ENCODE peak calls at places on chromosomes 3 and 15, in four cellular contexts. M is transverse colon, J is bronchial epithelial cell, G is stomach. W is an unnamed sample.

GRCh38 chr3:45224824-45225464 is 1.1 kb downstream of the TMEM158 start:
- DNase-seq in M (peak; percentile 74), J (no peak), G (peak; percentile 73), W (peak; percentile 84)

GRCh38 chr3:49553690-49554634 is at the start of gene BSN:
- DNase-seq in M (peak; percentile 85), J (peak; percentile 48), G (peak; percentile 88), W (peak; percentile 91)

GRCh38 chr15:65377105-65377975 is 462 bp downstream of the IGDCC3 start:
- DNase-seq in M (no peak), J (no peak), G (no peak), W (peak; percentile 66)

GRCh38 chr15:98785796-98786581 is 137.7 kb downstream of the IGF1R start:
- DNase-seq in M (peak; percentile 61), J (no peak), G (peak; percentile 63), W (no peak)

GRCh38 chr3:169286992-169287391 is 376.5 kb downstream of the MECOM start:
- DNase-seq in M (no peak), J (peak; percentile 17), G (no peak), W (no peak)

GRCh38 chr3:8239718-8240698 is 261.6 kb upstream of the LMCD1 start:
- DNase-seq in M (peak; percentile 9), J (peak; percentile 61), G (no peak), W (no peak)

GRCh38 chr15:58447244-58448010 is 15.6 kb downstream of the LIPC start:
- DNase-seq in M (no peak), J (peak; percentile 74), G (no peak), W (no peak)

GRCh38 chr15:36161781-36162212 is 417.6 kb upstream of the CDIN1 start:
- DNase-seq in M (no peak), J (peak; percentile 35), G (no peak), W (peak; percentile 11)

GRCh38 chr3:32249184-32249782 is 10.8 kb downstream of the CMTM8 start:
- DNase-seq in M (no peak), J (peak; percentile 95), G (no peak), W (no peak)

GRCh38 chr3:105394177-105394576 is 27.5 kb downstream of the ALCAM start:
- DNase-seq in M (no peak), J (peak; percentile 93), G (no peak), W (no peak)

GRCh38 chr15:98650871-98651481 is 2.6 kb downstream of the IGF1R start:
- DNase-seq in M (peak; percentile 16), J (no peak), G (peak; percentile 49), W (no peak)

GRCh38 chr3:141285570-141285969 is 53.9 kb downstream of the PXYLP1 start:
- DNase-seq in M (no peak), J (no peak), G (no peak), W (no peak)

GRCh38 chr3:73228425-73228824 is 167.0 kb downstream of the EBLN2 start:
- DNase-seq in M (no peak), J (peak; percentile 87), G (no peak), W (no peak)

GRCh38 chr15:77421370-77421700 is 647 bp downstream of the HMG20A start:
- DNase-seq in M (peak; percentile 24), J (peak; percentile 18), G (no peak), W (no peak)

GRCh38 chr15:71103102-71103676 is 12.1 kb upstream of the THSD4 start:
- DNase-seq in M (peak; percentile 44), J (peak; percentile 82), G (peak; percentile 62), W (peak; percentile 41)

DNA sequence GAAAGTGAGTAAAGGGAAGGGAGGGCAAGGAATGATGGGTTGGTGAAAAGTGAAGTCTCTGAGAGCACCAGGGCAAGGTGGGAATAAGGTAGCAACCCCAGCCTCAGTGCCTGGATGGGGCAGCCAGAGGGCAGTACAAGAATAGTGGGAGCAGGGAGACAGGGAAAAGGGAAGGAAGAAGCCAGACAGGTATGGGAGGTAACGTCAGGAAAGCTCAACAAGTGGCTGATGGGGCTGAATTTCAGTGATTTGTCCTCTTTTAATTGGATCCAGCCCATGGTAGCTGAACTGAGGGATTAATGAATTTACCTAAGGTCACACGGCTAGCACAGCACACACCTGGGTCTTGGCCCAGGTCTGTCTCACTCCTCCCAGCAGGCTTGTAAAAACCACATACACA is 12.6 kb downstream of the RORA start:
- DNase-seq in M (no peak), J (no peak), G (no peak), W (no peak)
- TF ChIP-seq CTCF in M (no peak), J (no peak), G (no peak), W (peak; percentile 48)

DNA sequence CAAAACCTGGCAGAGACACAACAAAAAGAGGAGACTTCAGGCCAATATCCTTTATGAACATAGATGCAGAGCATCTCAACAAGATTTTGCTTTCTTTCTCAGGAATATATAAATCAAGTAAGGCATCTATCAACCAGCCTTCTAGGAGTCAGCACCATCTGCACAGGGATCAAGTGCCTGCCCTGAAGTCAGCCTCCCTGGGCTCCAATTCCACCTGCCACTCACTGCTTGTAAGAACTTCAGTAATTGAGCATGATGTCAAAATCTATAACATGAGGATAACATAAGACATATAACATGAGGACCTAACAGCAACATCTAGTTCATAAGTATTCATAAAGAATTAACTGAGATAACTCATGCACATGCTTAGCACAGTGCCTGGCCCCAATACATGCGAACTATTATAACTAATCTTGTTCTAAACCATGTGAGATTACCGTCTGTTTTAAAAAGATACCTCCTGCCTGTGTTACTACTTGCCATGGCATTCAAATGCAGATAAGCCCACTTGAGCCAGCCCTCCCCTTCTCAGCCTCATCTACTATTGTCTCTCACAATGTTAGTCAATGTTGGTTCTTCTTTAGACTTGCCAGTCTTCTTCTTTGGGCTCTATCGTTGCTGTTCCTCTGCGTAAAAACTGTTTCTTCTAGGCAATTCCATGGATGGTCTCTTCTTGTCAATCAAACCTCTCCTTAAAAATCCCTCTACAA is 91.6 kb downstream of the PLD1 start:
- DNase-seq in M (no peak), J (no peak), G (no peak), W (no peak)
- H3K4me3 ChIP-seq in M (no peak overlapping the region), J (no peak overlapping the region), G (no peak overlapping the region), W (no peak overlapping the region)

DNA sequence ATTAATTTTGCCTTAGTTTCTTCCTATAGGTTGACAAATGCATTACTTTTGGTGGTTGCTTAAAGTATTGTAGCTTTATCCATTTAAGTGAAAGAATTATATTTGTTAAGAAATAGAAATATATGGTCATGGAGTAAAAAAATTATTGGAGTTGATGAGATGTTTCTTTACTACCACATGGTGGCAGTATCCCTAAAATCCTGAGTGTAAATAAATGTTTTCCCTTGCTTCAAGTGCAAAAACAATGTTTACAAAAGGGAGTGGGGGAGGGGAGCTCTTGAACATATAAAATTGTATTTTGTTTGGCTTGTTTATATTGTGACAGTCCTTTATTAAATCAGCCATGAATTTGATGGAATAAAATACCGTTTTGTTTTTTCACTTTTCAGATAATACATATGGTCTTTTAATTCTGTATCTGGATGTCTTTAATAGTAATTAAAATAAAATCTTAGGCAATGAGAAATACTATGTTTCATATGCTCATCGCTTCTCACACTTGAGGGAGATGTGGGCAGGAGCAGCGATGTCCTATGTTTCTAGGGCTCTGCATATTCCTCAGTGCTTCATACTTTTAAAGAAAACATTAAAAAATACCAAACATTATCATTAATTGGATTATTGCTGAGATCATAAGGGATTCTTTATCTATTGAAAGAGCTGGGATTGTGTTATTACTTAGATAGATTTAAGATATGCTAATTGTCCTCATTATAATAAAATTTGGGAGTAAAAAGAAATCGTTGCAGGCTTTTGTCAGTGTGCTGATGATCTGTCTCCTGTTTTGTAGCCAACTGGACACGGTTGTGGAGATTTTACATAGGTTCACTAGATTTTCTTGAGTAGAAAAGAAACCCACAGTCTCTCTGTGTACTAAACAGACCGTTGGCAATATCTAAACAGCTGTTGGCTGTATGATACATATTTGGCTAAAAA is 349.7 kb downstream of the TUSC7 start:
- DNase-seq in M (no peak), J (peak; percentile 54), G (no peak), W (peak; percentile 3)
- TF ChIP-seq CTCF in M (peak; percentile 26), J (peak; percentile 35), G (peak; percentile 17), W (peak; percentile 17)

GRCh38 chr3:150515210-150515609 is 31.1 kb downstream of the SERP1 start:
- DNase-seq in M (no peak), J (peak; percentile 77), G (no peak), W (no peak)

GRCh38 chr3:150523538-150523937 is 22.8 kb downstream of the SERP1 start:
- DNase-seq in M (no peak), J (no peak), G (no peak), W (no peak)

GRCh38 chr3:150519026-150519425 is 27.3 kb downstream of the SERP1 start:
- DNase-seq in M (peak; percentile 62), J (peak; percentile 82), G (no peak), W (no peak)

GRCh38 chr3:150521458-150521857 is 24.8 kb downstream of the SERP1 start:
- DNase-seq in M (no peak), J (no peak), G (no peak), W (no peak)

DNA sequence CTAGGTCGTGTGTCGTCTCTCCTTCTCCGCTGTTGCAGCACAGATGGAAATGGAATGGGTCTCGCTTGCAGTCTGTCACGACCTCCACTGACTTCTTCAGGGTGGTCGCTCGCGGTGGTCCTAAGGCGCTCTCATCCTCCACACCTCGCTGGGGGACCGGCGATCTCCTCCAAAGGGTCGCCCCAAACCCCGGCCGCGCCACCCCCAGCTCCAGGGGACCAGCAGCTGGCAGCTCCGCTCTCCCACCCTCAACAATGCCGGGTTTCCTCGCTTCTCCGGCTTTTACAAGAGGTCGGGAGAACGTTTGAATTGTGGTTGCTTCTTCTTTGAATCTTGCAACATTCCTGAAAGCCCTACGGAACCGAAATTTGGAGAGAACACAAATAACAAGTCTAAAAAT is 25.9 kb downstream of the SERP1 start:
- DNase-seq in M (no peak), J (no peak), G (no peak), W (peak; percentile 15)
- H3K4me3 ChIP-seq in M (no peak overlapping the region), J (no peak overlapping the region), G (no peak overlapping the region), W (peak overlapping the region; percentile 53)

GRCh38 chr3:179026636-179027035 is 45.0 kb downstream of the ZMAT3 start:
- DNase-seq in M (no peak), J (no peak), G (no peak), W (no peak)

GRCh38 chr3:179029096-179029495 is 42.5 kb downstream of the ZMAT3 start:
- DNase-seq in M (no peak), J (no peak), G (no peak), W (no peak)

GRCh38 chr3:179028408-179028807 is 43.2 kb downstream of the ZMAT3 start:
- DNase-seq in M (no peak), J (no peak), G (no peak), W (no peak)

GRCh38 chr3:179027326-179027900 is 44.2 kb downstream of the ZMAT3 start:
- DNase-seq in M (no peak), J (no peak), G (no peak), W (no peak)
- TF ChIP-seq CTCF in M (no peak), J (no peak), G (no peak), W (no peak)

DNA sequence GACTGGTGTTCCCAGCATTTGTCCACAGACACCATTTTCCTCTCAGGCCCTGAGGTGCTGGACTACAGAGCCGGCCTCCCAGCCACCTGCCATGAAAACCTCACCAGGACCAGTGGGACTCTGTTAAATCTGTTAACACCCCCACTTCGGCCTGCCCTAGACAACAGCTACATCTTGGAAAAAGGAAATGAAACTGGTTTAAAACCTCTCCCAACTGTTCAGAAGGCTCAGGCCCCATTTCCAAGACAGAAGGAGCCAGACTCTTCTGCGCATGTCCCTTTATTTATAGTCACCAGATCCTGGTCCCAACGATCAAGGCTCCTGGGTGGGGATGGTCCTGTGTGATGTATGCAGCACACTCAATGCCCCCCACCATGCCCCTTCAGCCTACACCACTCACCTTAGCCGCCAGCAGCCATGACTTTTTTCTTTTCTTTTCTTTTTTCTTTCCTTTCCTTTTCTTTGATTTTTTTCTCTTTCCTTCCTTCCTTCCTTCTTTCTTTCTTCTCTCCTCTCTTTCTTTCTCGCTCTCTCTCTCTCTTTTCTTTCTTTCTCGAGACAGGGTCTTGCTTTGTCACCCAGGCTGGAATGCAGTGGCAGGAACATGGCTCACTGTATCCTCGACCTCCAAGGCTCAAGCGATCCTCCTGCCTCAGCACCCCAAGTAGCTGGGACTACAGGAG is 25.5 kb upstream of the FLNB start:
- DNase-seq in M (no peak), J (no peak), G (no peak), W (no peak)
- H3K4me3 ChIP-seq in M (no peak overlapping the region), J (no peak overlapping the region), G (no peak overlapping the region), W (no peak overlapping the region)